ENCODE peak calls at places on chromosomes 13 and 19, in seven cellular contexts. T is SK-N-SH treated with all-trans-retinoic acid at 6 μM for 48 hours; J is T-cell; O is heart right ventricle; P is effector memory CD8-positive, alpha-beta T cell; F is activated T-helper 17 cell treated with anti-CD3 and anti-CD28 coated beads, Interleukin-2, amount 50 U/mL, for 72 hours; W is Right ventricle myocardium inferior. C is an unnamed sample.

GRCh38 chr13:90154311-90154960 is 1193.1 kb upstream of the MIR17HG start:
- ATAC-seq in T (no peak), J (no peak), O (no peak), P (no peak), F (no peak), W (no peak), C (no peak)

GRCh38 chr13:113338451-113338850 is 25.5 kb downstream of the GRTP1 start:
- ATAC-seq in T (no peak), J (no peak), O (no peak), P (no peak), F (no peak), W (no peak), C (no peak)

GRCh38 chr13:59677966-59678814 is 485.5 kb downstream of the DIAPH3 start:
- ATAC-seq in T (peak), J (peak), O (peak), P (peak), F (peak), W (peak), C (peak)

GRCh38 chr19:5271145-5271544 is 69.5 kb downstream of the PTPRS start:
- ATAC-seq in T (peak), J (no peak), O (no peak), P (no peak), F (peak), W (no peak), C (no peak)

GRCh38 chr19:1027020-1027952 is 878 bp downstream of the CNN2 start:
- ATAC-seq in T (peak), J (peak), O (peak), P (no peak), F (peak), W (no peak), C (no peak)

GRCh38 chr19:48613852-48614435 is 932 bp downstream of the FAM83E start:
- ATAC-seq in T (peak), J (no peak), O (no peak), P (no peak), F (no peak), W (no peak), C (no peak)

GRCh38 chr13:71798723-71799122 is 68.3 kb downstream of the DACH1 start:
- ATAC-seq in T (no peak), J (no peak), O (no peak), P (no peak), F (no peak), W (no peak), C (no peak)

GRCh38 chr19:16216744-16217670 is 19.3 kb downstream of the AP1M1 start:
- ATAC-seq in T (no peak), J (peak), O (peak), P (no peak), F (no peak), W (peak), C (no peak)

GRCh38 chr19:498977-499623 is 2.8 kb downstream of the MADCAM1 start:
- ATAC-seq in T (no peak), J (no peak), O (no peak), P (no peak), F (no peak), W (no peak), C (no peak)

GRCh38 chr13:45195421-45195820 is 5.4 kb downstream of the KCTD4 start:
- ATAC-seq in T (no peak), J (no peak), O (peak), P (no peak), F (no peak), W (no peak), C (no peak)

GRCh38 chr13:67023088-67023893 is 206.8 kb downstream of the PCDH9 start:
- ATAC-seq in T (no peak), J (no peak), O (no peak), P (no peak), F (no peak), W (no peak), C (no peak)

GRCh38 chr19:991174-991931 is 7.2 kb downstream of the WDR18 start:
- ATAC-seq in T (peak), J (peak), O (no peak), P (peak), F (peak), W (no peak), C (no peak)

GRCh38 chr19:18964121-18964520 is 23.1 kb upstream of the HOMER3 start:
- ATAC-seq in T (no peak), J (no peak), O (no peak), P (no peak), F (no peak), W (no peak), C (no peak)